ENCODE peak calls at places on chromosomes 12 and 14, in ten cellular contexts. O is NCI-H1436; C is stimulated activated CD4-positive, alpha-beta T cell treated with anti-CD3 and anti-CD28 coated beads, TNF-alpha, amount 100 ng/mL, for 4 hours; X is left ventricle myocardium superior; J is left cardiac atrium; B is left lung; W is NCI-H1048; L is progenitor cell of endocrine pancreas; M is GM23248; U is MCF 10A. S is an unnamed sample.

GRCh38 chr14:104723651-104724406 is at the start of gene ADSS1:
- DNase-seq in L (no peak), B (peak), M (peak), J (peak), U (peak), O (no peak), X (peak), C (peak), W (no peak), S (peak)

GRCh38 chr14:56490379-56490778 is 89.2 kb upstream of the TMEM260 start:
- DNase-seq in C (no peak), M (peak), W (peak), L (no peak), B (no peak), U (peak), J (no peak), X (no peak), O (peak), S (no peak)

GRCh38 chr12:56903374-56903773 is 30.8 kb downstream of the SDR9C7 start:
- DNase-seq in X (no peak), W (no peak), J (no peak), C (no peak), B (no peak), L (no peak), M (no peak), O (no peak), U (no peak), S (no peak)

GRCh38 chr12:33703221-33703620 is 263.6 kb upstream of the SYT10 start:
- DNase-seq in M (no peak), L (no peak), U (no peak), W (no peak), B (no peak), J (no peak), O (no peak), C (no peak), X (no peak), S (no peak)

GRCh38 chr12:92717202-92717601 is 14.4 kb downstream of the PLEKHG7 start:
- DNase-seq in B (no peak), M (peak), J (no peak), L (no peak), O (no peak), U (peak), C (no peak), X (no peak), W (no peak), S (no peak)

GRCh38 chr14:52551696-52552062 is 626 bp downstream of the TXNDC16 start:
- DNase-seq in O (no peak), M (peak), W (no peak), L (no peak), J (no peak), U (peak), X (no peak), C (no peak), B (no peak), S (no peak)

GRCh38 chr12:116015525-116015924 is 262.0 kb downstream of the MED13L start:
- DNase-seq in X (no peak), M (peak), L (no peak), U (peak), J (no peak), C (no peak), W (no peak), B (no peak), O (peak), S (no peak)

GRCh38 chr12:47071241-47071852 is 8.1 kb upstream of the PCED1B start:
- DNase-seq in B (no peak), X (no peak), M (peak), C (no peak), U (peak), W (no peak), L (no peak), J (no peak), O (peak), S (no peak)

GRCh38 chr12:8609061-8609570 is 3.5 kb downstream of the AICDA start:
- DNase-seq in M (peak), X (no peak), U (peak), C (no peak), B (no peak), W (no peak), O (peak), J (no peak), L (no peak), S (no peak)

GRCh38 chr12:49883065-49883464 is 20.6 kb downstream of the FAIM2 start:
- DNase-seq in U (no peak), B (peak), L (no peak), O (no peak), W (no peak), M (no peak), J (no peak), C (no peak), X (no peak), S (no peak)

GRCh38 chr14:60656755-60657608 is 7.7 kb upstream of the SIX1 start:
- DNase-seq in W (no peak), X (peak), M (peak), U (peak), C (no peak), J (no peak), B (peak), L (peak), O (peak), S (no peak)

GRCh38 chr12:52427083-52427482 is 7.1 kb downstream of the KRT75 start:
- DNase-seq in M (no peak), B (no peak), J (no peak), X (no peak), L (no peak), U (peak), W (no peak), C (no peak), O (no peak), S (no peak)

GRCh38 chr14:73211251-73211650 is 26.1 kb upstream of the PAPLN start:
- DNase-seq in W (no peak), O (no peak), J (no peak), X (no peak), M (no peak), U (no peak), B (no peak), C (no peak), L (no peak), S (no peak)

GRCh38 chr12:120999191-121000120 is 16.8 kb downstream of the C12orf43 start:
- DNase-seq in J (no peak), C (no peak), L (no peak), X (no peak), U (no peak), B (no peak), W (no peak), O (no peak), M (peak), S (no peak)

GRCh38 chr12:122449317-122449716 is 26.8 kb upstream of the CLIP1 start:
- DNase-seq in U (peak), X (no peak), O (no peak), C (no peak), W (no peak), B (no peak), L (no peak), J (no peak), M (peak), S (no peak)

GRCh38 chr12:31715283-31715825 is 13.5 kb downstream of the AMN1 start:
- DNase-seq in X (no peak), M (no peak), J (no peak), L (no peak), W (no peak), U (no peak), O (no peak), B (no peak), C (no peak), S (no peak)

GRCh38 chr12:11765817-11766794 is 116.6 kb downstream of the ETV6 start:
- DNase-seq in O (no peak), J (peak), B (peak), X (peak), L (no peak), W (no peak), U (peak), M (peak), C (peak), S (peak)

S was measured in naive thymus-derived CD8-positive, alpha-beta T cell.